ENCODE peak calls at places on chromosome 14, in seven cellular contexts. P is HCT116, A is hepatocyte, B is MM.1S, M is GM23248, H is PC-3, E is GM23338. W is an unnamed sample.

GRCh38 chr14:87175175-87175574 is 817.8 kb downstream of the GALC start:
- DNase-seq in P (no peak), B (no peak), E (no peak), A (no peak), H (no peak), M (no peak), W (no peak)

GRCh38 chr14:24274101-24274543 is 2.7 kb upstream of the RABGGTA start:
- DNase-seq in M (no peak), P (no peak), A (no peak), B (peak), E (peak), H (peak), W (peak)

GRCh38 chr14:104156142-104156541 is 17.8 kb downstream of the KIF26A start:
- DNase-seq in P (no peak), A (no peak), B (no peak), E (no peak), H (no peak), M (no peak), W (no peak)

GRCh38 chr14:87613856-87614255 is 379.1 kb downstream of the GALC start:
- DNase-seq in A (no peak), B (no peak), H (peak), M (no peak), P (no peak), E (no peak), W (no peak)

GRCh38 chr14:77589099-77589498 is 27.3 kb downstream of the SPTLC2 start:
- DNase-seq in P (no peak), B (no peak), A (no peak), H (no peak), M (no peak), E (no peak), W (peak)

GRCh38 chr14:104659146-104659545 is 30.3 kb upstream of the INF2 start:
- DNase-seq in E (no peak), B (no peak), P (no peak), A (no peak), H (no peak), M (no peak), W (peak)

GRCh38 chr14:63764103-63764502 is 36.2 kb upstream of the SGPP1 start:
- DNase-seq in H (no peak), E (no peak), B (no peak), P (no peak), A (no peak), M (no peak), W (no peak)

GRCh38 chr14:42994001-42994736 is 1387.5 kb downstream of the LRFN5 start:
- DNase-seq in B (no peak), M (peak), A (no peak), H (peak), P (no peak), E (no peak), W (no peak)

GRCh38 chr14:54689928-54690327 is 123.0 kb downstream of the SAMD4A start:
- DNase-seq in A (no peak), E (no peak), P (no peak), M (no peak), H (no peak), B (no peak), W (no peak)

GRCh38 chr14:98692832-98693231 is 579.2 kb downstream of the BCL11B start:
- DNase-seq in M (no peak), B (no peak), E (no peak), P (no peak), A (no peak), H (no peak), W (no peak)

GRCh38 chr14:20522332-20522731 is 17.0 kb downstream of the RNASE10 start:
- DNase-seq in A (no peak), H (no peak), E (no peak), P (no peak), M (no peak), B (no peak), W (no peak)

GRCh38 chr14:85076111-85076510 is 453.8 kb upstream of the FLRT2 start:
- DNase-seq in E (no peak), B (no peak), H (no peak), P (no peak), M (no peak), A (no peak), W (no peak)

GRCh38 chr14:104972301-104973211 is 5.6 kb downstream of the AHNAK2 start:
- DNase-seq in B (no peak), M (peak), P (peak), E (no peak), H (peak), A (peak), W (no peak)

GRCh38 chr14:24437020-24437735 is 5.4 kb downstream of the SDR39U1 start:
- DNase-seq in H (no peak), M (no peak), A (no peak), E (peak), P (no peak), B (no peak), W (peak)

DNA sequence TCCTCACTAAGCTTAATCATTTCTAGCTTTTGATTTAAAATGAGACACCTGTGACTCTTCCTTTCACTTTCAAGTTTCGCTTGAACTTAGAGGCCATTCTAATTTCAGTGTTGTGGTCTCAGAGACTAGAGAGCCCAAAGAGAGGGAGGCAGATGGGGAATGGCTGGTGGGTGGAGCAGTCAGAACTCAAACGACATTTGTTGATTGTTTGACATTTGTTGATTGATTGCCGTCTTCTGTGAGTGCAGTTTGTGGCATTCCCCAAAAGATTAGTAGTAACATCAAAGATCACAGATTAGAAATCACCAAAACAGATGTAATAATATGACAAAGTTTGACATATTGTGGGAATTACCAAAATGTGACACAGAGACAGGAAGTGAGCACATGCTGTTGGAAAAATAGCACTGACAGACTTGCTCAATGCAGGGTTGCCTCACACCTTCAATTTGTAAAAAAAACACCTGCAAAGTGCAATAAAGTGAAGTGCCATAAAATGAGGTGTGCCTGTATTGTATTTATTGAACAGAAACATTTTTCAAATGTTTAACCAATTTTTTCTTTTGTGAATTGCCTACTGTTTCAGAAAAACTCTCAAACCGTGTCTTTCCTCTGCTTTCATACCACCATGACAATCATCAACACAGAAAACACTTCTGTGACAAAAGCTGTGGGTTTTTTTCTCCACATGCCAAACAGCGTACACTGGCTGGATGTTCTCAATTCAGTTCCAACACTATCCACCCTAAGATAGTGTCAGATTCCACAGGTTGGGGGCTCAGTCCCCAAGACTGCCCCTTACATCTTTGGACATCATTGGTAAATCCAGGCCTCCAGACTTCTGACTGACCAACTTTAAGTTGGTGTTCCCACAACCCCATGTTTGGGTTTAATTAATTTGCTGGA is 376.3 kb upstream of the RGS6 start:
- DNase-seq in P (no peak), E (no peak), H (no peak), M (peak), B (peak), A (peak), W (peak)
- TF ChIP-seq EZH2phosphoT487 in P (no peak), E (no peak), H (no peak), M (no peak), B (no peak), A (no peak), W (no peak)

GRCh38 chr14:36028218-36028617 is 148.3 kb downstream of the PTCSC3 start:
- DNase-seq in P (no peak), E (peak), B (no peak), H (peak), M (no peak), A (no peak), W (peak)
- TF ChIP-seq EZH2phosphoT487 in P (no peak), E (no peak), B (no peak), H (no peak), M (no peak), A (no peak), W (no peak)

GRCh38 chr14:74503256-74503972 is 9.8 kb downstream of the ISCA2 start:
- DNase-seq in M (no peak), P (no peak), B (no peak), A (no peak), E (no peak), H (no peak), W (no peak)
- TF ChIP-seq EZH2phosphoT487 in M (no peak), P (no peak), B (no peak), A (no peak), E (no peak), H (no peak), W (no peak)

DNA sequence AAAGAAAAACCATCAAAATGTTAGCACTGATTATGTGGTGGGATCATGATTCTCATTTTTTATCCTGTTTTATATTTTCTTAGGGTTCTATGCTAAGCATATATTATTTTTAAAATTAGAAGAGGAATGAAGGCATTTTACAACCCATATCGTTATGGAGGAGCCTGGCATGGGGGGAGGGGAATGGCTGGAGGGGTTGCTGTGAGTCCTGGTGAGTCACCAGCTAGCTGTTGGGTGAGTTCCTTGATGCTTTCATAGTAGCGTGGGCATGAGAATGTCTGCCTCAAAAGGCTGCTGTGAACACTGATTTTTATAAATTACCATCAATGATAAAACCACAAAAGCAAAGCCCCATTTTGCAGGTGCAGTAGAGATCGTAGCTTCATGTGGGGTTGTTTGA is 46.9 kb downstream of the C14orf132 start:
- DNase-seq in M (peak), B (no peak), H (peak), P (no peak), E (no peak), A (peak), W (no peak)
- TF ChIP-seq EZH2phosphoT487 in M (no peak), B (no peak), H (no peak), P (no peak), E (no peak), A (no peak), W (no peak)

GRCh38 chr14:50775357-50775756 is 55.6 kb downstream of the NIN start:
- DNase-seq in B (no peak), P (no peak), A (peak), M (peak), E (no peak), H (peak), W (no peak)
- TF ChIP-seq EZH2phosphoT487 in B (no peak), P (no peak), A (no peak), M (no peak), E (no peak), H (no peak), W (no peak)

DNA sequence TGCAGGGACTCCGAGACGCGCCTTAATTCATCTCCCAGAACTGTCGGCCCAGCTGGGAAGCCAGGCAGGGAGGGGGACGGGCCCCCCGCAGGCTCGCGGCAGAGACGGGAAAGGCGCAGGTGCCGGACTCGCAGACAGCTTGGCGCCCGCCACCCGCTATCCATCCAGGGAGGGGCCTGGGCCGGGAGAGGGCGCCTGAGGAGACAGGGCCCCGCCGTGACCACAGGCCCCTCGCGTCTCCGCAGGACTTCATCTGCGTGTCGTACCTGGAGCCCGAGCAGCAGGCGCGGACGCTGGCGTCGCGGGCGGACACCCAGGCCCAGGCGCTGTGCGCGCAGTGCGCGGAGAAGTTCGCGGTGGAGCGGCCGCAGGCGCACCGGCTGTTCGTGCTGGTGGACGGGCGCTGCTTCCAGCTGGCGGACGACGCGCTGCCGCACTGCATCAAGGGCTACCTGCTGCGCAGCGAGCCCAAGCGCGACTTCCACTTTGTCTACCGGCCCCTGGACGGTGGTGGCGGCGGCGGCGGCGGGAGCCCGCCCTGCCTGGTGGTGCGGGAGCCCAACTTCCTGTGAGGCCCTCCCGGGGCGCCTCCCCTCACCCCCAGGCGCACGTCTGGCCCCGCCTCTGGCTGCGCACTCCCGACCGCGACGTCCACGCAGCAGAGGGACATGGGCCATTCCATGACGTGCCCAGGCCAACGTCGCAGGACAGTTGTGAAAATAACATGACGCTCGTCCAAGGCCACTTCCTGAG is 60.6 kb downstream of the LGMN start:
- DNase-seq in M (no peak), H (no peak), E (peak), A (peak), P (no peak), B (no peak), W (no peak)
- TF ChIP-seq EZH2phosphoT487 in M (no peak), H (no peak), E (no peak), A (no peak), P (no peak), B (no peak), W (no peak)

GRCh38 chr14:68145539-68145938 is 326.0 kb downstream of the RAD51B start:
- DNase-seq in P (no peak), E (no peak), B (no peak), H (no peak), M (peak), A (no peak), W (no peak)

GRCh38 chr14:68148763-68149162 is 329.2 kb downstream of the RAD51B start:
- DNase-seq in H (no peak), B (no peak), P (no peak), A (no peak), E (no peak), M (no peak), W (no peak)

GRCh38 chr14:68148276-68148675 is 328.7 kb downstream of the RAD51B start:
- DNase-seq in P (no peak), M (peak), A (no peak), B (no peak), H (peak), E (no peak), W (no peak)

GRCh38 chr14:68146812-68147211 is 327.2 kb downstream of the RAD51B start:
- DNase-seq in M (peak), B (no peak), A (peak), H (peak), P (peak), E (no peak), W (no peak)

DNA sequence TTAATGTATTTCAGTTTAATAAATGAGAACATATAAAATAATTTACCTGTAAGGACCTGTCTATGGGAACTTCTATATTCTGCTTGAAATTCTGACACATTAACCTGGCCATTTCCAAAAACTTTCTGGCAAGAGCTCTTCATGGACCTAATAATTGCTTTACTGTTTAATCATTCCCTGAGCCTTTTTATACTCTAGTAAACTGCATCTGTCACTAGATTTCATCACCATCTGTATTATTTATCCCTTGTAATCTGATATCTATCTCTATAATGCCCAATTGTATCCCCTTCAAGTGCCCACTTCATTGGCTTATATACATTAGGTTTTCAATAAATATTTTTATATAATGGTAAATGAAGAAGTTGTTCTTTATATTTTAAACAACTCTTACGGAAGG is 327.8 kb downstream of the RAD51B start:
- DNase-seq in M (peak), B (no peak), P (no peak), A (no peak), E (no peak), H (peak), W (no peak)
- TF ChIP-seq EZH2phosphoT487 in M (no peak), B (no peak), P (no peak), A (no peak), E (no peak), H (no peak), W (no peak)

DNA sequence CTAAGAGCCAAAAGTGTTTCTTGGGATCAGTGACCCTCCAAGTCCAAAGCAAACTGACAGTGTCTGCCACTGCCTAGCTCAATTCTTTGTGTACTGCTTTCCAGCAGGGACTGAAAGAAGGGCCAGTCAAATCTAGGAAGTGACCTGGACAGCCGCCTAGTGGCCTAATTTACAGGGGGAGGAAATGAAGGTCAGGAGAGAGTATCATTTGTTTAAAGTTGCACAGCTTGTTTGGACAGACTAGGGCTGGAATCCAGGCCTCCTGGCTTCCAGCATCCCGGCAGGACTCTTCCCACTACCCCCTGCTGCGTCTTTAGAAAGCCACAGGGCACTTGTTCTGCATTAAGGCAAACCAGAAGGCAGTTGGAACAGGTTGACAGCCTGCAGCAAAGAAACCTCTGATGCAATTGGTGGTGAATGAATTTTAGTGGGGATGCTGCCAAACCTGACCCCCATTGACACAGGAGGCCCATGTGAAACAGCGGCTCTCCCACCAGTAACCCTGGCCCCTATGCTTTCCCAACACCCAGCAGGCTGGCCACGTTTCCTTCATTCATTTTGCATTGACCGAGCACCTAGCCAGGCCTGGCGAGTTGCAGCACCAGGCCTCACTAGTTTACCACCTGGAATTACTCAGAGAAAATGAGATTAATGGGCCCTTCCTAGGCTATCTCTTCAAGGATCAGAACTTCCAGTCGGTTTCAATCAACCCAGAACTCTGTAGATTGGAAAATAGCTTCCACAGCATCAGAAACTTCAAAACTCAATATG is 28.2 kb downstream of the GALNT16 start:
- DNase-seq in E (peak), M (peak), P (no peak), B (no peak), H (peak), A (no peak), W (no peak)
- TF ChIP-seq EZH2phosphoT487 in E (no peak), M (no peak), P (no peak), B (no peak), H (no peak), A (no peak), W (no peak)